ENCODE peak calls at places on chromosomes 13 and 19, in six cellular contexts. One of them, this sample, is unnamed.

GRCh38 chr13:93224545-93224944 is 2.1 kb upstream of the GPC6 start:
- DNase-seq in GM20000: no peak
- DNase-seq in heart left ventricle: no peak
- DNase-seq in heart right ventricle: no peak
- DNase-seq in lower leg skin: no peak
- DNase-seq in progenitor cell of endocrine pancreas: no peak
- DNase-seq in this sample: no peak

GRCh38 chr13:99967884-99968520 is 3.6 kb downstream of the ZIC5 start:
- DNase-seq in progenitor cell of endocrine pancreas: no peak
- DNase-seq in lower leg skin: no peak
- DNase-seq in heart right ventricle: no peak
- DNase-seq in GM20000: no peak
- DNase-seq in heart left ventricle: no peak
- DNase-seq in this sample: no peak

GRCh38 chr13:107553838-107554237 is 661.5 kb downstream of the LIG4 start:
- DNase-seq in heart left ventricle: no peak
- DNase-seq in heart right ventricle: no peak
- DNase-seq in progenitor cell of endocrine pancreas: no peak
- DNase-seq in GM20000: no peak
- DNase-seq in lower leg skin: no peak
- DNase-seq in this sample: no peak

GRCh38 chr19:45507864-45508680 is 793 bp downstream of the VASP start:
- DNase-seq in lower leg skin: peak; percentile 91
- DNase-seq in heart right ventricle: peak; percentile 52
- DNase-seq in heart left ventricle: no peak
- DNase-seq in progenitor cell of endocrine pancreas: peak; percentile 47
- DNase-seq in GM20000: peak; percentile 58
- DNase-seq in this sample: peak; percentile 75

GRCh38 chr13:59658736-59659330 is 504.9 kb downstream of the DIAPH3 start:
- DNase-seq in heart left ventricle: no peak
- DNase-seq in GM20000: no peak
- DNase-seq in lower leg skin: no peak
- DNase-seq in heart right ventricle: no peak
- DNase-seq in progenitor cell of endocrine pancreas: no peak
- DNase-seq in this sample: no peak

GRCh38 chr19:17419154-17419490 is 725 bp upstream of the MVB12A start:
- DNase-seq in heart left ventricle: no peak
- DNase-seq in heart right ventricle: no peak
- DNase-seq in progenitor cell of endocrine pancreas: no peak
- DNase-seq in lower leg skin: no peak
- DNase-seq in GM20000: no peak
- DNase-seq in this sample: no peak

GRCh38 chr13:20610006-20610405 is 43.0 kb downstream of the IFT88 start:
- DNase-seq in GM20000: no peak
- DNase-seq in heart left ventricle: no peak
- DNase-seq in lower leg skin: no peak
- DNase-seq in progenitor cell of endocrine pancreas: no peak
- DNase-seq in heart right ventricle: no peak
- DNase-seq in this sample: no peak

GRCh38 chr13:69683921-69684663 is 423.5 kb upstream of the ATXN8OS start:
- DNase-seq in GM20000: no peak
- DNase-seq in heart left ventricle: no peak
- DNase-seq in heart right ventricle: no peak
- DNase-seq in progenitor cell of endocrine pancreas: peak; percentile 22
- DNase-seq in lower leg skin: no peak
- DNase-seq in this sample: no peak

GRCh38 chr19:29609636-29610035 is 3.6 kb downstream of the POP4 start:
- DNase-seq in progenitor cell of endocrine pancreas: no peak
- DNase-seq in GM20000: no peak
- DNase-seq in heart right ventricle: no peak
- DNase-seq in lower leg skin: peak; percentile 68
- DNase-seq in heart left ventricle: no peak
- DNase-seq in this sample: no peak

GRCh38 chr19:18807861-18808331 is 16.8 kb upstream of the COMP start:
- DNase-seq in heart right ventricle: no peak
- DNase-seq in GM20000: no peak
- DNase-seq in lower leg skin: no peak
- DNase-seq in heart left ventricle: no peak
- DNase-seq in progenitor cell of endocrine pancreas: no peak
- DNase-seq in this sample: no peak

GRCh38 chr13:113729329-113730019 is 29.6 kb upstream of the TMEM255B start:
- DNase-seq in GM20000: no peak
- DNase-seq in progenitor cell of endocrine pancreas: no peak
- DNase-seq in heart right ventricle: no peak
- DNase-seq in heart left ventricle: peak; percentile 61
- DNase-seq in lower leg skin: no peak
- DNase-seq in this sample: no peak

GRCh38 chr13:21735621-21736401 is 64.9 kb downstream of the FGF9 start:
- DNase-seq in GM20000: no peak
- DNase-seq in heart left ventricle: no peak
- DNase-seq in progenitor cell of endocrine pancreas: no peak
- DNase-seq in lower leg skin: no peak
- DNase-seq in heart right ventricle: peak; percentile 21
- DNase-seq in this sample: no peak

GRCh38 chr19:45016388-45017314 is 15.4 kb downstream of the RELB start:
- DNase-seq in heart right ventricle: peak; percentile 46
- DNase-seq in heart left ventricle: no peak
- DNase-seq in GM20000: peak; percentile 89
- DNase-seq in progenitor cell of endocrine pancreas: peak; percentile 56
- DNase-seq in lower leg skin: peak; percentile 91
- DNase-seq in this sample: peak; percentile 80

GRCh38 chr19:32676186-32676894 is 692 bp downstream of the RGS9BP start:
- DNase-seq in GM20000: peak; percentile 53
- DNase-seq in progenitor cell of endocrine pancreas: peak; percentile 28
- DNase-seq in heart left ventricle: peak; percentile 68
- DNase-seq in heart right ventricle: peak; percentile 30
- DNase-seq in lower leg skin: no peak
- DNase-seq in this sample: peak; percentile 42

GRCh38 chr19:41595258-41595889 is 19.4 kb downstream of the CEACAM21 start:
- DNase-seq in heart left ventricle: no peak
- DNase-seq in GM20000: peak; percentile 75
- DNase-seq in heart right ventricle: peak; percentile 31
- DNase-seq in lower leg skin: no peak
- DNase-seq in progenitor cell of endocrine pancreas: no peak
- DNase-seq in this sample: peak; percentile 69

GRCh38 chr13:33452873-33453558 is 167.5 kb upstream of the STARD13 start:
- DNase-seq in lower leg skin: no peak
- DNase-seq in progenitor cell of endocrine pancreas: no peak
- DNase-seq in GM20000: no peak
- DNase-seq in heart right ventricle: no peak
- DNase-seq in heart left ventricle: no peak
- DNase-seq in this sample: no peak

GRCh38 chr19:27828781-27829275 is 1384.1 kb downstream of the UQCRFS1 start:
- DNase-seq in progenitor cell of endocrine pancreas: no peak
- DNase-seq in GM20000: no peak
- DNase-seq in heart left ventricle: no peak
- DNase-seq in heart right ventricle: no peak
- DNase-seq in lower leg skin: no peak
- DNase-seq in this sample: no peak

GRCh38 chr19:3458595-3459284 is 21.6 kb downstream of the SMIM24 start:
- DNase-seq in GM20000: no peak
- DNase-seq in progenitor cell of endocrine pancreas: no peak
- DNase-seq in heart left ventricle: peak; percentile 54
- DNase-seq in heart right ventricle: no peak
- DNase-seq in lower leg skin: no peak
- DNase-seq in this sample: no peak

GRCh38 chr19:39676004-39676403 is 20.3 kb downstream of the LGALS16 start:
- DNase-seq in progenitor cell of endocrine pancreas: no peak
- DNase-seq in lower leg skin: no peak
- DNase-seq in GM20000: peak; percentile 49
- DNase-seq in heart left ventricle: no peak
- DNase-seq in heart right ventricle: no peak
- DNase-seq in this sample: no peak

GRCh38 chr13:95707442-95708389 is 30.8 kb downstream of the DNAJC3 start:
- DNase-seq in progenitor cell of endocrine pancreas: no peak
- DNase-seq in heart right ventricle: no peak
- DNase-seq in lower leg skin: no peak
- DNase-seq in GM20000: no peak
- DNase-seq in heart left ventricle: no peak
- DNase-seq in this sample: no peak

GRCh38 chr13:70043685-70044084 is 63.9 kb upstream of the ATXN8OS start:
- DNase-seq in GM20000: peak; percentile 6
- DNase-seq in progenitor cell of endocrine pancreas: no peak
- DNase-seq in heart left ventricle: no peak
- DNase-seq in lower leg skin: no peak
- DNase-seq in heart right ventricle: no peak
- DNase-seq in this sample: no peak

GRCh38 chr19:1521636-1522035 is 2.2 kb upstream of the PLK5 start:
- DNase-seq in GM20000: no peak
- DNase-seq in progenitor cell of endocrine pancreas: no peak
- DNase-seq in heart left ventricle: no peak
- DNase-seq in lower leg skin: no peak
- DNase-seq in heart right ventricle: no peak
- DNase-seq in this sample: no peak

GRCh38 chr13:29361716-29362115 is 233.8 kb downstream of the SLC7A1 start:
- DNase-seq in heart right ventricle: no peak
- DNase-seq in heart left ventricle: no peak
- DNase-seq in GM20000: no peak
- DNase-seq in lower leg skin: no peak
- DNase-seq in progenitor cell of endocrine pancreas: no peak
- DNase-seq in this sample: no peak
- TF ChIP-seq CTCF in heart right ventricle: no peak
- TF ChIP-seq CTCF in heart left ventricle: no peak
- TF ChIP-seq CTCF in GM20000: no peak
- TF ChIP-seq CTCF in lower leg skin: no peak
- TF ChIP-seq CTCF in progenitor cell of endocrine pancreas: no peak
- TF ChIP-seq CTCF in this sample: peak; percentile 17

GRCh38 chr13:51252954-51253531 is 30.8 kb downstream of the FAM124A start:
- DNase-seq in GM20000: peak; percentile 50
- DNase-seq in heart right ventricle: no peak
- DNase-seq in lower leg skin: no peak
- DNase-seq in heart left ventricle: no peak
- DNase-seq in progenitor cell of endocrine pancreas: no peak
- DNase-seq in this sample: no peak

GRCh38 chr13:51249254-51249653 is 27.1 kb downstream of the FAM124A start:
- DNase-seq in heart left ventricle: no peak
- DNase-seq in heart right ventricle: no peak
- DNase-seq in lower leg skin: no peak
- DNase-seq in progenitor cell of endocrine pancreas: no peak
- DNase-seq in GM20000: no peak
- DNase-seq in this sample: no peak

GRCh38 chr13:51246411-51247298 is 24.5 kb downstream of the FAM124A start:
- DNase-seq in heart left ventricle: peak; percentile 68
- DNase-seq in lower leg skin: no peak
- DNase-seq in heart right ventricle: peak; percentile 66
- DNase-seq in progenitor cell of endocrine pancreas: no peak
- DNase-seq in GM20000: no peak
- DNase-seq in this sample: no peak

GRCh38 chr13:51251480-51251879 is 29.3 kb downstream of the FAM124A start:
- DNase-seq in GM20000: no peak
- DNase-seq in lower leg skin: no peak
- DNase-seq in progenitor cell of endocrine pancreas: no peak
- DNase-seq in heart right ventricle: no peak
- DNase-seq in heart left ventricle: peak; percentile 51
- DNase-seq in this sample: no peak

GRCh38 chr13:51249767-51250741 is 27.9 kb downstream of the FAM124A start:
- DNase-seq in lower leg skin: no peak
- DNase-seq in GM20000: peak; percentile 61
- DNase-seq in heart right ventricle: no peak
- DNase-seq in progenitor cell of endocrine pancreas: no peak
- DNase-seq in heart left ventricle: no peak
- DNase-seq in this sample: no peak
- TF ChIP-seq CTCF in lower leg skin: no peak
- TF ChIP-seq CTCF in GM20000: no peak
- TF ChIP-seq CTCF in heart right ventricle: peak; percentile 42
- TF ChIP-seq CTCF in progenitor cell of endocrine pancreas: peak; percentile 55
- TF ChIP-seq CTCF in heart left ventricle: peak; percentile 18
- TF ChIP-seq CTCF in this sample: peak; percentile 67

DNA sequence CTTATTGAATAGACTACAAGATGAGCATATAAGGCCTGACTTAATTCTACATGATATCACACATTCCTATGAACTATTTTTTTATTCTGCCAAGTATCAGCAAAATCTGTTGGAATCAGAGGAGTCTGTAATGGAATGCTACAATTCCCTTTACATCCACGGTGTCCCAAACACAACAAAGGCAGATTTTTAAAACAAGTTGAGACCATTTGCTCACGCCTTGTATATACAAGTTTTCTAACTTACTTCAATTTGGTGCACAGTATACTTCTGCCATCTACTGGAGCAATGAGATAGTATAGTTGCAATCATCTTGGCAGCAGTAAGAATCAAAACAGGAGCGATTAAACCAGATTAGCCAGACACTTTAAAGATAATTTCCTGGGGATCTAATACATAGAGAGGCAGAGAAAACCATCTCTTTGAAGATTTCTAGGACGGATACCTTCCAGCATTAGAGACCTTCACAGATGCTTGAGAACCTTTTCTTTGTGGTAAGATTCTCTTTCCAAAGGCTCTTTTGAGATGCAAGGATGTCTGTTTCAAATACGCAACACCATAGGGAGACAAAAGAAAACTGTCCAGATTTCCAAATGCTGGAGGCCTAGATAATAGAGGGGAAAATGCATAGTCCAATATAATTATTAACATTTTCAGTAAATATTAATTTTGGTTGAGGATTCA is 302.0 kb upstream of the MIR17HG start:
- DNase-seq in lower leg skin: no peak
- DNase-seq in GM20000: no peak
- DNase-seq in heart left ventricle: no peak
- DNase-seq in heart right ventricle: no peak
- DNase-seq in progenitor cell of endocrine pancreas: no peak
- DNase-seq in this sample: no peak
- TF ChIP-seq CTCF in lower leg skin: no peak
- TF ChIP-seq CTCF in GM20000: no peak
- TF ChIP-seq CTCF in heart left ventricle: no peak
- TF ChIP-seq CTCF in heart right ventricle: no peak
- TF ChIP-seq CTCF in progenitor cell of endocrine pancreas: peak; percentile 61
- TF ChIP-seq CTCF in this sample: no peak

GRCh38 chr13:49553888-49554287 is 31.5 kb downstream of the RCBTB1 start:
- DNase-seq in heart right ventricle: no peak
- DNase-seq in GM20000: no peak
- DNase-seq in progenitor cell of endocrine pancreas: no peak
- DNase-seq in heart left ventricle: no peak
- DNase-seq in lower leg skin: no peak
- DNase-seq in this sample: no peak

GRCh38 chr13:49551245-49551644 is 34.1 kb downstream of the RCBTB1 start:
- DNase-seq in heart right ventricle: no peak
- DNase-seq in progenitor cell of endocrine pancreas: no peak
- DNase-seq in heart left ventricle: no peak
- DNase-seq in lower leg skin: no peak
- DNase-seq in GM20000: no peak
- DNase-seq in this sample: no peak

GRCh38 chr13:49546559-49546958 is 38.8 kb downstream of the RCBTB1 start:
- DNase-seq in lower leg skin: no peak
- DNase-seq in GM20000: no peak
- DNase-seq in heart right ventricle: no peak
- DNase-seq in heart left ventricle: no peak
- DNase-seq in progenitor cell of endocrine pancreas: no peak
- DNase-seq in this sample: no peak

GRCh38 chr13:49545661-49546060 is 39.7 kb downstream of the RCBTB1 start:
- DNase-seq in heart right ventricle: no peak
- DNase-seq in progenitor cell of endocrine pancreas: no peak
- DNase-seq in heart left ventricle: no peak
- DNase-seq in lower leg skin: no peak
- DNase-seq in GM20000: no peak
- DNase-seq in this sample: no peak

DNA sequence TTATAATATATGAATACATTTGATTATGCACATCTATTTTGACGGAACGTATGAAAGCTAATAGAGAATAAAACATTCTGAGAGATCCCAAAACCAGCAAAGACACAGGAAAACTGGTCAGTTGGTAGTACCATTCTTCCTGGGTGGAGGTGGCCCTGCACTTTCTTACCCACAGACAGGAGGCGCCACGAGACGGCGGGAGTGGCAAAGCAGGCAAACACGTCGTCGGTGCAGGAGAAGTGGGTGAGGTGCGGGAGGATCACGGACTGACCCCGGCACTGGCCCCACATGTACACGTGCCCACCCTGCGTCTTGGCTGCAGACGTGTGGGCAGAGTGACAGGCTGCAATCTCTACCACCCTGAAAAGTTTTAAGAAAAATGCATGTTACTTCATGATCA is 36.1 kb downstream of the RCBTB1 start:
- DNase-seq in lower leg skin: no peak
- DNase-seq in heart right ventricle: no peak
- DNase-seq in heart left ventricle: no peak
- DNase-seq in progenitor cell of endocrine pancreas: no peak
- DNase-seq in GM20000: no peak
- DNase-seq in this sample: no peak
- TF ChIP-seq CTCF in lower leg skin: no peak
- TF ChIP-seq CTCF in heart right ventricle: peak; percentile 17
- TF ChIP-seq CTCF in heart left ventricle: no peak
- TF ChIP-seq CTCF in progenitor cell of endocrine pancreas: no peak
- TF ChIP-seq CTCF in GM20000: no peak
- TF ChIP-seq CTCF in this sample: no peak